ENCODE peak calls at places on chromosomes 13 and 19, in four cellular contexts. Y is HCT116, U is H1, S is GM12878. T is an unnamed sample.
A peak's percentile ranks its signal among the peaks of the same experiment; 100 is the strongest.

GRCh38 chr13:44380404-44381165 is 7.0 kb downstream of the SERP2 start:
- DNase-seq in Y (no peak), U (no peak), S (no peak), T (no peak)

GRCh38 chr19:57171551-57172081 is 4.3 kb upstream of the DUXA start:
- DNase-seq in Y (no peak), U (peak; percentile 15), S (no peak), T (no peak)

GRCh38 chr19:35721374-35721773 is 3.6 kb downstream of the KMT2B start:
- DNase-seq in Y (no peak), U (no peak), S (no peak), T (no peak)

GRCh38 chr13:100707818-100708740 is 33.5 kb upstream of the TMTC4 start:
- DNase-seq in Y (no peak), U (no peak), S (no peak), T (peak; percentile 11)

GRCh38 chr13:31101511-31102170 is 60.1 kb downstream of the HSPH1 start:
- DNase-seq in Y (no peak), U (no peak), S (no peak), T (no peak)

GRCh38 chr19:45439569-45440258 is 16.0 kb upstream of the ERCC1 start:
- DNase-seq in Y (no peak), U (no peak), S (no peak), T (peak; percentile 82)

GRCh38 chr13:74819549-74819948 is 662.4 kb downstream of the TBC1D4 start:
- DNase-seq in Y (no peak), U (no peak), S (no peak), T (no peak)

GRCh38 chr13:113162783-113163685 is 4.6 kb downstream of the PROZ start:
- DNase-seq in Y (no peak), U (no peak), S (no peak), T (no peak)

GRCh38 chr19:31211088-31211487 is 138.1 kb downstream of the TSHZ3 start:
- DNase-seq in Y (no peak), U (no peak), S (no peak), T (no peak)

GRCh38 chr19:1851581-1852293 is 3.5 kb upstream of the REXO1 start:
- DNase-seq in Y (no peak), U (no peak), S (no peak), T (no peak)

GRCh38 chr19:34336781-34337271 is 28.2 kb upstream of the GPI start:
- DNase-seq in Y (peak; percentile 8), U (no peak), S (no peak), T (peak; percentile 42)

GRCh38 chr19:30888937-30889336 is 460.3 kb downstream of the TSHZ3 start:
- DNase-seq in Y (no peak), U (no peak), S (no peak), T (no peak)

GRCh38 chr19:632228-633067 is 889 bp downstream of the POLRMT start:
- DNase-seq in Y (no peak), U (no peak), S (no peak), T (peak; percentile 76)

GRCh38 chr13:26228080-26228479 is 6.0 kb upstream of the RNF6 start:
- DNase-seq in Y (no peak), U (no peak), S (no peak), T (no peak)

GRCh38 chr19:28234637-28235036 is 978.3 kb downstream of the UQCRFS1 start:
- DNase-seq in Y (no peak), U (no peak), S (no peak), T (no peak)

GRCh38 chr13:84230568-84230967 is 348.3 kb upstream of the SLITRK1 start:
- DNase-seq in Y (no peak), U (no peak), S (no peak), T (no peak)

GRCh38 chr13:24149306-24150032 is 11.1 kb upstream of the SPATA13 start:
- DNase-seq in Y (no peak), U (no peak), S (no peak), T (no peak)

GRCh38 chr13:30388401-30389283 is 33.7 kb upstream of the UBE2L5 start:
- DNase-seq in Y (no peak), U (no peak), S (no peak), T (no peak)

GRCh38 chr13:41019027-41019487 is at the start of gene ELF1:
- DNase-seq in Y (peak; percentile 85), U (no peak), S (peak; percentile 88), T (peak; percentile 84)

GRCh38 chr13:59343993-59344780 is 819.5 kb downstream of the DIAPH3 start:
- DNase-seq in Y (no peak), U (no peak), S (no peak), T (no peak)

GRCh38 chr13:110346661-110347067 is 39.6 kb downstream of the COL4A2 start:
- DNase-seq in Y (peak; percentile 13), U (no peak), S (no peak), T (no peak)

GRCh38 chr13:36919833-36920611 is at the start of gene SMAD9:
- DNase-seq in Y (peak; percentile 1), U (no peak), S (no peak), T (peak; percentile 66)

GRCh38 chr19:45523642-45524256 is 16.5 kb downstream of the VASP start:
- DNase-seq in Y (peak; percentile 76), U (peak; percentile 64), S (peak; percentile 57), T (peak; percentile 83)

GRCh38 chr13:114049026-114049425 is 75.2 kb upstream of the C13orf46 start:
- DNase-seq in Y (no peak), U (no peak), S (no peak), T (no peak)

GRCh38 chr13:39020853-39021462 is 16.9 kb downstream of the PROSER1 start:
- DNase-seq in Y (no peak), U (no peak), S (no peak), T (peak; percentile 11)

GRCh38 chr19:4684312-4685095 is 14.4 kb upstream of the MYDGF start:
- DNase-seq in Y (no peak), U (no peak), S (no peak), T (no peak)

GRCh38 chr13:112688560-112689497 is 1.0 kb upstream of the ATP11A start:
- DNase-seq in Y (no peak), U (no peak), S (no peak), T (no peak)

GRCh38 chr13:72823081-72823480 is 41.1 kb downstream of the PIBF1 start:
- DNase-seq in Y (no peak), U (no peak), S (no peak), T (no peak)

GRCh38 chr13:44912617-44913016 is 76.7 kb downstream of the NUFIP1 start:
- DNase-seq in Y (no peak), U (no peak), S (no peak), T (no peak)

GRCh38 chr13:36839981-36840380 is 21.0 kb downstream of the RFXAP start:
- DNase-seq in Y (no peak), U (no peak), S (no peak), T (no peak)

GRCh38 chr13:113369189-113369588 is 5.3 kb upstream of the GRTP1 start:
- DNase-seq in Y (no peak), U (no peak), S (no peak), T (no peak)

GRCh38 chr19:55473201-55473600 is 3.2 kb upstream of the ZNF628 start:
- DNase-seq in Y (no peak), U (no peak), S (no peak), T (no peak)

GRCh38 chr13:50676602-50677001 is 166.9 kb downstream of the DLEU7 start:
- DNase-seq in Y (no peak), U (no peak), S (no peak), T (no peak)

GRCh38 chr19:44202470-44202869 is 9.9 kb upstream of the ZNF227 start:
- DNase-seq in Y (no peak), U (no peak), S (no peak), T (no peak)
- TF ChIP-seq EGR1 in Y (no peak), U (no peak), S (no peak), T (no peak)

GRCh38 chr13:22592515-22592914 is 588.3 kb upstream of the SGCG start:
- DNase-seq in Y (no peak), U (no peak), S (no peak), T (no peak)
- TF ChIP-seq EGR1 in Y (no peak), U (no peak), S (no peak), T (no peak)

DNA sequence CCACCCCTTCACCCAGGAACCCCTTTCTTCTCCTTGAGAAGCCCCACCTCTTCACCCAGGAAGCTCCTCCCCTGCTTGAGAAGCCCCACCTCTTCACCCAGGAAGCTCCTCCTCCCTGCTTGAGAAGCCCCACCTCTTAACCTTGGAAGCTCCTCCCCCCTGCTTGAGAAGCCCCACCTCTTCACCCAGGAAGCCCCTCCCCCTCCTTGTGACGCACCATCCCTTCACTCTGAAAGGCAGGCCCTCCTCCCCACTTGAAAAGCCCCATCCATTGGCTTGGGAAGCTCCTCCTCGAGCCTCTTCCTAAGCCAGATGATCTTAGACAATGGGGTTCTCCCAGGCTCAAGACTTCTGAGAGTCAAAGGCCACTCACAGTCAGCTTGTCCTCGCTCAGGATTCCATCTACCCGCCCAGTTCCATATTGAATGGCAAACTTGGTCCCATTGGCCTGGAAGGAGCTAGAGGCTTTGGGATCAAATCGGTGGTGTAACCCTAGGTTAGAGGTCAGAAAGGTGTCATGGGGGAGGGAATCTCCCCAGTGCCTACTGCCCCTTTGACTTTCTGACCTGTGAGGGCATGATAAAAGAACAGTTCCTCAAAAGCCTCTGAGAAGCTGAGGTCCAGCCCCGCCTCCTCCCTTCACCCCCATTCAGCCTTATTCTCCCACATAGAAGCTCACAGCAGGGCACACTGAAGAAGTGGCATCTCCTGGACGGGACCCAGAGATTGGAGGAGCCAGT is 4.0 kb downstream of the NAPSA start:
- DNase-seq in Y (peak; percentile 37), U (no peak), S (no peak), T (peak; percentile 83)
- TF ChIP-seq EGR1 in Y (no peak), U (no peak), S (no peak), T (no peak)

GRCh38 chr19:41951686-41952172 is 7.4 kb downstream of the RABAC1 start:
- DNase-seq in Y (peak; percentile 59), U (peak; percentile 76), S (no peak), T (peak; percentile 87)
- TF ChIP-seq EGR1 in Y (no peak), U (no peak), S (no peak), T (no peak)

DNA sequence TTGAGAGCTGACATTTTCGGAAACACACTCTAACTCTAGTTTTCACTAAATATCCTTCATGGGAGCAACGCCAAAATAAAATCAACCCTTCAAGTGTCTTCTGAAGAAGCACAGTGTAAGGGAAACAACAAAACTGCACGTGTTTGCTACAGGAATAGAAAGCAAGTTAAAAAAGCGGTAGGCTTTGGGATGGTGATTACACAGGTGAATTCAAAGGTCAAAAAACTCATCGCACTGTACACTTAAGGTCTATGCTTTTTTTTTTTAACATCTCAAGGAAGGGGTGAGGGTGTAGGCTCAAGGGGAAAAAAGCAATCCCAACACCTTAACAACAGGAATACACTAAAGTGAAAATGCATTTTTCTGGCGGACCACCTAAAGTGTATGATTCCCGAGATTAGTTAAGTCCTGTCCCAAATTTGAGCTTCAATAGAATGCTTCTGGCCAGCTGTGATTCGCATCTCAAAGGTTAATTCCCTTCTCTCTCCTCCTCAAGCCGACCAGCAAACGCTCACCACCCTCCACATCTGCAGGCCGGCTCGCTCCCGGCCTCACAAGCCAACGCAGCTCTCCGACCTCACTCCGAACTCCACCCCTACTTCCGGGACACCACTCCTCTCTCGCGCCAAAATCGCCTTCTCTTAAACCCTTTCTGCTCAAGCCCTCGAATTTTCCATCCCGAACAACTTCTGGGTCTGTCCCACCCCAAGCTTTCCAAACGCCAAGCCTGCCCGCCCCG is 1.1 kb downstream of the ARGLU1 start:
- DNase-seq in Y (no peak), U (no peak), S (no peak), T (no peak)
- TF ChIP-seq EGR1 in Y (no peak), U (no peak), S (no peak), T (no peak)

T was measured in K562.